ENCODE peak calls at places on chromosomes 1 and 21, in six cellular contexts. I, X, Z, G, A and R are unnamed samples.

GRCh38 chr1:1062364-1063163 is 11.5 kb downstream of the RNF223 start:
- DNase-seq in I (no peak), X (no peak), Z (no peak), G (peak; percentile 37), A (peak; percentile 27), R (no peak)

GRCh38 chr1:81208441-81208840 is 592.3 kb upstream of the ADGRL2 start:
- DNase-seq in I (no peak), X (no peak), Z (no peak), G (no peak), A (no peak), R (no peak)

GRCh38 chr1:107477233-107477632 is 336.4 kb downstream of the NTNG1 start:
- DNase-seq in I (no peak), X (peak; percentile 35), Z (no peak), G (peak; percentile 33), A (no peak), R (no peak)

GRCh38 chr1:6099297-6099696 is 53.6 kb downstream of the KCNAB2 start:
- DNase-seq in I (no peak), X (no peak), Z (no peak), G (no peak), A (no peak), R (peak; percentile 36)

GRCh38 chr21:42302292-42302650 is 12.9 kb downstream of the TFF3 start:
- DNase-seq in I (no peak), X (peak; percentile 23), Z (no peak), G (no peak), A (no peak), R (no peak)

GRCh38 chr21:45326169-45326833 is 38.6 kb upstream of the POFUT2 start:
- DNase-seq in I (no peak), X (peak; percentile 81), Z (no peak), G (peak; percentile 84), A (peak; percentile 68), R (peak; percentile 65)

GRCh38 chr1:16243936-16244649 is 7.1 kb upstream of the CPLANE2 start:
- DNase-seq in I (peak; percentile 87), X (peak; percentile 79), Z (peak; percentile 74), G (peak; percentile 87), A (peak; percentile 89), R (peak; percentile 79)

GRCh38 chr21:36113647-36114428 is 21.0 kb upstream of the CBR3 start:
- DNase-seq in I (no peak), X (no peak), Z (no peak), G (peak; percentile 67), A (no peak), R (no peak)

GRCh38 chr1:108211014-108211413 is 10.9 kb upstream of the SLC25A24 start:
- DNase-seq in I (no peak), X (no peak), Z (no peak), G (no peak), A (no peak), R (no peak)

GRCh38 chr1:9960705-9961562 is 17.7 kb downstream of the NMNAT1 start:
- DNase-seq in I (no peak), X (peak; percentile 88), Z (no peak), G (no peak), A (peak; percentile 2), R (no peak)

GRCh38 chr1:201020647-201021332 is 2.7 kb downstream of the KIF21B start:
- DNase-seq in I (no peak), X (no peak), Z (no peak), G (no peak), A (peak; percentile 74), R (no peak)

GRCh38 chr1:66197785-66198184 is 336.2 kb upstream of the SGIP1 start:
- DNase-seq in I (no peak), X (no peak), Z (no peak), G (no peak), A (peak; percentile 22), R (no peak)

GRCh38 chr1:219318826-219319225 is 145.1 kb downstream of the LYPLAL1 start:
- DNase-seq in I (no peak), X (no peak), Z (no peak), G (no peak), A (no peak), R (no peak)

GRCh38 chr1:91846007-91846620 is 39.8 kb downstream of the TGFBR3 start:
- DNase-seq in I (no peak), X (peak; percentile 71), Z (no peak), G (peak; percentile 42), A (peak; percentile 86), R (no peak)

GRCh38 chr1:161998811-161999210 is 24.9 kb downstream of the OLFML2B start:
- DNase-seq in I (no peak), X (peak; percentile 40), Z (no peak), G (no peak), A (no peak), R (no peak)

GRCh38 chr1:91809267-91809666 is 76.7 kb downstream of the TGFBR3 start:
- DNase-seq in I (no peak), X (no peak), Z (no peak), G (no peak), A (no peak), R (no peak)

GRCh38 chr1:8347635-8348034 is 29.7 kb downstream of the SLC45A1 start:
- DNase-seq in I (no peak), X (peak; percentile 73), Z (no peak), G (no peak), A (no peak), R (no peak)

GRCh38 chr1:1132042-1132927 is 16.4 kb upstream of the C1orf159 start:
- DNase-seq in I (no peak), X (no peak), Z (no peak), G (no peak), A (no peak), R (no peak)

GRCh38 chr1:175530981-175531380 is 212.4 kb downstream of the TNR start:
- DNase-seq in I (no peak), X (no peak), Z (no peak), G (no peak), A (no peak), R (no peak)

GRCh38 chr1:22876359-22877111 is 96.1 kb downstream of the LACTBL1 start:
- DNase-seq in I (no peak), X (peak; percentile 100), Z (no peak), G (no peak), A (peak; percentile 76), R (no peak)

GRCh38 chr1:220769205-220769604 is 17.5 kb upstream of the MTARC1 start:
- DNase-seq in I (peak; percentile 54), X (no peak), Z (no peak), G (no peak), A (no peak), R (no peak)

GRCh38 chr1:19353596-19353995 is 41.5 kb downstream of the SLC66A1 start:
- DNase-seq in I (no peak), X (no peak), Z (no peak), G (no peak), A (no peak), R (no peak)

GRCh38 chr1:80392529-80392928 is 1386.0 kb upstream of the ADGRL4 start:
- DNase-seq in I (no peak), X (no peak), Z (no peak), G (no peak), A (peak; percentile 50), R (no peak)

GRCh38 chr1:155177918-155178281 is 4.3 kb downstream of the TRIM46 start:
- DNase-seq in I (peak; percentile 83), X (no peak), Z (no peak), G (no peak), A (no peak), R (peak; percentile 63)

GRCh38 chr1:3717715-3718601 is 34.3 kb upstream of the CCDC27 start:
- DNase-seq in I (no peak), X (no peak), Z (no peak), G (peak; percentile 43), A (no peak), R (no peak)

DNA sequence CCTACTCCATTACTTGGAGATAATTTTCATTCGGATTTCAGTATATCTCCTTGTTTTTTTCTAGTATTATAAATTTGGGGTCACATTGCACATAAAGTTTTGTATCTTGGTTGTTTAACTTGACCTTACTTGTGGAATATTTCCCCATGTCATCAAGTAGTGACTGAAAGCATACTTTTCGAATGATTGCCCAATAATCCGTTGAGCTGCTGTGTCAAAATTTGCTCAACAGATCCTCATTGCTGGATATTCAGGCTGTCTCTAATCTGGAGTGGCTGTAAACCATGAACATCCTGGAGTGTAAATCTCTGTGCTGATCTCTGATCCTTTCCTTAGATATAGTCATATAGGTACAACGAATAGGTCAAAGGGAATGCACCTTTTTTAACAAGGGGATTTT is 4.9 kb downstream of the NIPAL3 start:
- DNase-seq in I (no peak), X (no peak), Z (no peak), G (no peak), A (peak; percentile 39), R (no peak)
- H3K4me1 ChIP-seq in I (peaks cover 18% of the 10 kb centered on the region), X (no peaks in the 10 kb centered on the region), Z (peaks cover 13% of the 10 kb centered on the region), G (peaks cover 6% of the 10 kb centered on the region), A (peaks cover 8% of the 10 kb centered on the region), R (no peaks in the 10 kb centered on the region)

DNA sequence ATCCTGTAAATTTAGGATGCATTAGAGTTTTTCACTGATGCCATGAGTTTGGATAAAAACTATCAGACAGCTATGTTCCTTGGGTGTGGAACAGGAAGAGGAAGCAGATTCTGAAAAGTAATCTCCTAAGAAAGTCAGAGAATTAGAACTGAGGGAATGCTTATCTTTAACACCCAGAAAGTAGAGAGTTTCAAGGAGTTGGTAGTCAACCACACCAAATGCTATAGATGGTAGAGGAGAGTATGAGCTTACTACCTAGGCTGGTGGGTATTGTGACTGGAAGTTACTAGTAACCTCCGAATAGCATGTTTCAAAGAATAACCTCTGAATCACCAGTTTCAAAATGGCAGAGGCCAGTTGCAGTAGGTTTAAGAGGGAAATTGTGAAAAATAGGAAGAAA is 288.0 kb downstream of the HMCN1 start:
- DNase-seq in I (no peak), X (no peak), Z (no peak), G (no peak), A (no peak), R (no peak)
- H3K27ac ChIP-seq in I (no peak overlapping the region), X (no peak overlapping the region), Z (no peak overlapping the region), G (no peak overlapping the region), A (no peak overlapping the region), R (no peak overlapping the region)

DNA sequence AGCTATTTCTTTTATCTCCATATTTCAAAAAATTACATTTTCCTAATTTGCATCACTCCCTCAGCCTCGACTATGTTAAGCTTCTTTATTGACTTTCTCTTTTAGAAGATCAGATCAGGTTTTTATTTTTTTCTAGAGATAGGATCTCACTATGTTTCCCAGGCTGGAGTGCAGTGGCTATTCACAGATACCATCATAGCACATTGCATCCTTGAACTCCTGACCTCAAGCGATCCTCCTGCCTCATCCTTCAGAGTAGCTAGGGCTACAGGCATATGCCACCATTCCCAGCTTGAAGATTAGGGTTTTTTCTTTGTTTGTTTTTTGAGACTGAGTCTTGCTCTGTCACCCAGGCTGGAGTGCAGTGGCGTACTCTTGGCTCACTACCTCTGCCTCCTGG is 20.1 kb downstream of the UCK2 start:
- DNase-seq in I (no peak), X (no peak), Z (no peak), G (no peak), A (no peak), R (no peak)
- H3K4me1 ChIP-seq in I (peaks cover 10% of the 10 kb centered on the region), X (peaks cover 17% of the 10 kb centered on the region), Z (peaks cover 20% of the 10 kb centered on the region), G (no peaks in the 10 kb centered on the region), A (no peaks in the 10 kb centered on the region), R (peaks cover 7% of the 10 kb centered on the region)

GRCh38 chr1:173301507-173301906 is 94.4 kb upstream of the TNFSF4 start:
- DNase-seq in I (no peak), X (no peak), Z (no peak), G (no peak), A (no peak), R (no peak)

GRCh38 chr1:173304529-173305227 is 97.5 kb upstream of the TNFSF4 start:
- DNase-seq in I (no peak), X (no peak), Z (no peak), G (no peak), A (no peak), R (no peak)

GRCh38 chr1:173303984-173304383 is 96.9 kb upstream of the TNFSF4 start:
- DNase-seq in I (no peak), X (no peak), Z (no peak), G (no peak), A (no peak), R (no peak)

GRCh38 chr1:173302366-173302765 is 95.2 kb upstream of the TNFSF4 start:
- DNase-seq in I (no peak), X (no peak), Z (no peak), G (no peak), A (no peak), R (no peak)

GRCh38 chr1:173302890-173303829 is 96.0 kb upstream of the TNFSF4 start:
- DNase-seq in I (no peak), X (no peak), Z (no peak), G (peak; percentile 14), A (peak; percentile 40), R (no peak)
- H3K27ac ChIP-seq in I (no peak overlapping the region), X (no peak overlapping the region), Z (no peak overlapping the region), G (no peak overlapping the region), A (peak overlapping the region; percentile 85), R (no peak overlapping the region)